ENCODE peak calls at places on chromosome 4, in six cellular contexts. T is cardiac muscle cell, I is dorsolateral prefrontal cortex, F is A549, A is HFFc6, M is IMR-90. B is an unnamed sample.

GRCh38 chr4:1412376-1413220 is 6.4 kb upstream of the NKX1-1 start:
- DNase-seq in T (no peak), I (no peak), F (no peak), A (no peak), M (no peak), B (no peak)

GRCh38 chr4:152807294-152807829 is 27.6 kb downstream of the ARFIP1 start:
- DNase-seq in T (peak; percentile 16), I (no peak), F (no peak), A (peak; percentile 59), M (peak; percentile 50), B (no peak)

GRCh38 chr4:55791666-55792065 is 27.9 kb upstream of the EXOC1L start:
- DNase-seq in T (peak; percentile 19), I (no peak), F (no peak), A (no peak), M (no peak), B (no peak)

GRCh38 chr4:120929847-120930246 is 7.3 kb upstream of the PRDM5 start:
- DNase-seq in T (no peak), I (no peak), F (no peak), A (no peak), M (no peak), B (no peak)

GRCh38 chr4:78645853-78646757 is 94.5 kb downstream of the ANXA3 start:
- DNase-seq in T (peak; percentile 97), I (peak; percentile 54), F (peak; percentile 84), A (peak; percentile 83), M (peak; percentile 96), B (no peak)

GRCh38 chr4:61204353-61204752 is 4.2 kb downstream of the ADGRL3 start:
- DNase-seq in T (peak; percentile 17), I (no peak), F (no peak), A (peak; percentile 2), M (peak; percentile 52), B (no peak)

GRCh38 chr4:80099671-80100070 is 26.6 kb upstream of the ANTXR2 start:
- DNase-seq in T (no peak), I (no peak), F (no peak), A (no peak), M (peak; percentile 31), B (no peak)

GRCh38 chr4:1026115-1026514 is 14.7 kb downstream of the FGFRL1 start:
- DNase-seq in T (no peak), I (no peak), F (no peak), A (no peak), M (peak; percentile 21), B (no peak)

GRCh38 chr4:598925-599324 is 22.8 kb upstream of the TMEM271 start:
- DNase-seq in T (no peak), I (no peak), F (no peak), A (no peak), M (no peak), B (no peak)

GRCh38 chr4:54082168-54082567 is 17.8 kb upstream of the CHIC2 start:
- DNase-seq in T (peak; percentile 98), I (no peak), F (peak; percentile 90), A (peak; percentile 96), M (peak; percentile 100), B (no peak)

GRCh38 chr4:152021788-152022438 is 261.1 kb upstream of the GATB start:
- DNase-seq in T (no peak), I (peak; percentile 99), F (no peak), A (no peak), M (no peak), B (no peak)

GRCh38 chr4:107351196-107351595 is 315.1 kb upstream of the DKK2 start:
- DNase-seq in T (no peak), I (no peak), F (no peak), A (no peak), M (no peak), B (no peak)

GRCh38 chr4:32226201-32226600 is 1506.0 kb downstream of the PCDH7 start:
- DNase-seq in T (no peak), I (no peak), F (no peak), A (no peak), M (peak; percentile 56), B (no peak)

GRCh38 chr4:5361968-5362367 is 310.7 kb downstream of the STK32B start:
- DNase-seq in T (peak; percentile 29), I (no peak), F (no peak), A (no peak), M (peak; percentile 38), B (peak; percentile 20)

GRCh38 chr4:183344523-183345255 is 22.5 kb upstream of the CLDN24 start:
- DNase-seq in T (no peak), I (no peak), F (no peak), A (no peak), M (no peak), B (no peak)

GRCh38 chr4:109406337-109406931 is 27.2 kb upstream of the SEC24B start:
- DNase-seq in T (peak; percentile 78), I (no peak), F (peak; percentile 57), A (peak; percentile 51), M (peak; percentile 71), B (peak; percentile 42)
- TF ChIP-seq CTCF in T (peak; percentile 73), I (peak; percentile 41), F (peak; percentile 63), A (peak; percentile 85), M (peak; percentile 77), B (peak; percentile 88)

GRCh38 chr4:165720411-165721082 is 152.5 kb upstream of the TLL1 start:
- DNase-seq in T (peak; percentile 15), I (no peak), F (no peak), A (no peak), M (no peak), B (no peak)
- TF ChIP-seq CTCF in T (no peak), I (no peak), F (no peak), A (no peak), M (no peak), B (no peak)

GRCh38 chr4:175252642-175253041 is 334.5 kb downstream of the ADAM29 start:
- DNase-seq in T (no peak), I (no peak), F (no peak), A (no peak), M (no peak), B (no peak)

DNA sequence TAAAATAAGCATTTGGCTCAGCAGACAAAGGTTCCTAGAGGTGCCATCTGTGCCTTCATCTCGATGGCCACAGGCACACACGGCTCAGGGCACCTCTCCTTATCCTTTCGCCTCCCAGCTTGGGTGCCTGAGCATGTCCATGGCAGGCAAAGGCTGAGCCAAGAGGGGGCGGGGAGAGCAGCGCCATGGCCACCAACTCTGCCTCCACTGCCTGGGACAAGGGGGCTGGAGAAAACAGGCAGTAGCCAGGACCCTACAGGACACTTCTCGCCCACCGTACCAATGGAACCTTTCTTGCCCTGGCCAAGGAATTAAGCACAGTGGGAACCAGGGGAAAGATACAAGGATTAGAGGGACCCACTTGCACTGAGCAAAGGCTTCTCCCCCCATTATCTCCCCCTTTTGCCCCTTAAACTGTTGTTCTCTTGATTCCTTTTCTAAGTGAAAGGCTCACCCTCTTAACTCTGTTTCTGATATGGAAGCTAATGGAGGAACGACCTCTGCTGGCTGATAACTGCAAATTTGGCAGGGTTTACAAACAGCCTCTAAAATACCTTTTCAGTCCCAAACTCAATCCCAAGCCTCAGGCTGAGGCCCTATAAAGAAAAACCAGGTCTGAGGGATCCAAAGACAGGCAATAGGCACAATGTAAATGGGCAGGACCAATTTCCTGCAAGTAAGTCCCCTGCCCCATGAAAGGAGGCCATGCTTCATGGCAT is 335.2 kb downstream of the ADAM29 start:
- DNase-seq in T (no peak), I (no peak), F (peak; percentile 11), A (no peak), M (no peak), B (no peak)
- TF ChIP-seq CTCF in T (no peak), I (no peak), F (no peak), A (peak; percentile 65), M (no peak), B (peak; percentile 46)

DNA sequence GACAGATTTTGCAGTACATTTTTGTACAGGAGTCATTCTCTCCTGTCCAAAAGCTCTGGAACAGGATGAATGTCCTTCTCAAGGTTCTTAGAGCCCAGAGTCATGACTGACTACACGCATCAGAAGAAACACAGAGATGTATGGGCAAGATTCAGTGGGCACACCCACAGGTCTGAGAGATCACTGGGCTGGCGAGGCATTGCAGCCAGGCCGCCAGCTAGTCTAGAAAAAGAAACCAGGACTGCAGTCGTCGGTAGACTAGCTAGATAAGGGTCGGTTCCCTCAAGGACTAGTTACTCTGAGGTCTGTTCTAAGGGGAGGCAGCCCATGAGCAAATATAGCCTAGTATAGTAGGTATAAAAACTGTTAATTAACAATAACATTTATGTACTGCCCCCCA is 19.8 kb downstream of the GBA3 start:
- DNase-seq in T (no peak), I (no peak), F (no peak), A (no peak), M (no peak), B (no peak)
- TF ChIP-seq CTCF in T (no peak), I (no peak), F (no peak), A (no peak), M (no peak), B (no peak)

GRCh38 chr4:62640296-62640695 is 1440.2 kb downstream of the ADGRL3 start:
- DNase-seq in T (no peak), I (no peak), F (no peak), A (no peak), M (no peak), B (no peak)

DNA sequence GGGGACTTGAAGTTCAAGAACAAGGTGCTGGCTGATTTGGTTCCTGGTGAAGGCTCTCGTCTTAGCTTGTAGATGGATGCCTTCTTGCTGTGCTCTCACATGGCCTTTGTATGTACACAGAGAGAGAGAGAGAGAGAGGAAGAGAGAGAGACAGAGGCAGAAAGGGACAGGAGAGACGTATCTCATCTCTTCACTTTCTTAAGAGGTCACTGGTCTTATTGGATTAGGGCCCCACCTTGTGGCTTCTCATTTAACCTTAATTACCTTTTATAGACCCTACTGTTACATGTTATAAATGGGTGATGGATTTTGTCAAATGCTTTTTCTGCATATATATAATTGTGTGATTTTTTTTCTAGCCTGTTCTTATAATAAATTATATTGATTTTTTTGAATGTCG is 1444.2 kb downstream of the ADGRL3 start:
- DNase-seq in T (peak; percentile 26), I (no peak), F (peak; percentile 21), A (no peak), M (no peak), B (no peak)
- TF ChIP-seq CTCF in T (peak; percentile 8), I (no peak), F (no peak), A (no peak), M (no peak), B (peak; percentile 51)

DNA sequence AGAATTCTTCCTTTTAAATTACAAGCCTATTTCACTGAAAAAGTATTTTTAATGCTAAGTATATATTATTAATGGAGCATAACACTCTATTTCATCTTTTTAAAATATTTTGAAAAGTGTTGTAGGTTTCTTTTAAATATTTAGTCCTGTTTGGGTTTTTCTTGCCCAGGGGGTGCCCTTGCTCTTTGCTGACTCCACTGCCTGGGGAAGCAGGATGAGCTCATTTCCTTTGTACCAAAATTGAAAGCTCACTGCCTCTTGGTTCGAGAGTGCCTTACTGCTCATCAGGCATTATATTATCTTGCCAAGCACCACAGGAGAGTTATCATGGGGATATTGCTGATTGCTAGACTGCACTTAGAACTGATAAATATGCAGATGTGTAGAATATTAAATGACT is 819.2 kb downstream of the PCDH18 start:
- DNase-seq in T (peak; percentile 47), I (no peak), F (no peak), A (no peak), M (peak; percentile 66), B (no peak)
- TF ChIP-seq CTCF in T (peak; percentile 25), I (peak; percentile 41), F (no peak), A (no peak), M (peak; percentile 52), B (no peak)

DNA sequence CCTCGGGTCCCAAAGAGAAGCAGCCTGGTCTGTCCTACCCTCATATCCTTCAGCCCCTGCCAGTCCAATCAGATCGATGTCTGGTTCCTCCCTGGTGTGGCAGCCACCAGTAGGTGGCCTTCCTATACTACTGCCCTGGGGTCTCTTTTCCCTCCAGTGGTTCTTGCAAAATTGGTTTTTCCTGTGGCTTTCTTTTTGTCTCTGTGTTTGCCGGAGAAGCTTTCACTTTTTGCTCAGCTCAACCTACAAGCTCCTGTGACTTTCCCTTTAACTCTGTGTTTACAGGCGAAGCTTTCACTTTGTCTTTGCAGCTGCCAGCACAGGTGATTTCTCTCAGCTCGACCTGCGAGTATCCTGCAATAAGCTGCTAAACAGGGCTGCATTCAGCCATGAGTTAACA is 46.8 kb downstream of the UGT2A3 start:
- DNase-seq in T (no peak), I (no peak), F (no peak), A (no peak), M (no peak), B (no peak)
- TF ChIP-seq CTCF in T (no peak), I (no peak), F (no peak), A (no peak), M (no peak), B (peak; percentile 47)

B was measured in neural crest cell.